ENCODE peak calls at places on chromosomes 2 and 18, in seven cellular contexts. Q is H54, E is H4, S is iris pigment epithelial cell, M is colonic mucosa, D is NCI-H1105 treated with DMSO at 0.1 percent for 48 hours, U is GM13976. G is an unnamed sample.

GRCh38 chr2:216713691-216714411 is 18.5 kb upstream of the IGFBP5 start:
- DNase-seq in Q (peak), E (peak), S (peak), M (no peak), D (peak), U (no peak), G (peak)

GRCh38 chr18:29501952-29502351 is 1325.0 kb upstream of the CDH2 start:
- DNase-seq in Q (no peak), E (peak), S (peak), M (no peak), D (no peak), U (no peak), G (peak)

GRCh38 chr2:66866331-66867037 is 431.6 kb downstream of the MEIS1 start:
- DNase-seq in Q (no peak), E (no peak), S (no peak), M (no peak), D (no peak), U (no peak), G (no peak)

GRCh38 chr2:29719626-29720025 is 201.8 kb downstream of the ALK start:
- DNase-seq in Q (no peak), E (no peak), S (no peak), M (no peak), D (no peak), U (no peak), G (no peak)

GRCh38 chr2:71611247-71611646 is 157.9 kb downstream of the DYSF start:
- DNase-seq in Q (no peak), E (no peak), S (no peak), M (peak), D (no peak), U (no peak), G (no peak)

GRCh38 chr2:174282449-174282848 is 34.1 kb upstream of the OLA1 start:
- DNase-seq in Q (no peak), E (no peak), S (no peak), M (no peak), D (no peak), U (no peak), G (no peak)

GRCh38 chr2:120347387-120348010 is 1.6 kb downstream of the INHBB start:
- DNase-seq in Q (no peak), E (no peak), S (peak), M (no peak), D (peak), U (no peak), G (no peak)

GRCh38 chr2:118614856-118615255 is 232.6 kb downstream of the EN1 start:
- DNase-seq in Q (no peak), E (no peak), S (peak), M (no peak), D (no peak), U (no peak), G (no peak)

GRCh38 chr2:218219934-218220333 is 2.9 kb downstream of the ARPC2 start:
- DNase-seq in Q (no peak), E (no peak), S (no peak), M (no peak), D (no peak), U (no peak), G (no peak)

GRCh38 chr2:45741451-45741850 is 90.0 kb downstream of the PRKCE start:
- DNase-seq in Q (no peak), E (no peak), S (no peak), M (no peak), D (no peak), U (no peak), G (no peak)

GRCh38 chr2:215435809-215436704 is at the start of gene FN1:
- DNase-seq in Q (peak), E (peak), S (peak), M (peak), D (peak), U (peak), G (peak)

GRCh38 chr2:47095302-47096020 is 59.6 kb downstream of the STPG4 start:
- DNase-seq in Q (no peak), E (no peak), S (no peak), M (no peak), D (no peak), U (no peak), G (no peak)

GRCh38 chr2:11933854-11934253 is 187.4 kb downstream of the LPIN1 start:
- DNase-seq in Q (no peak), E (no peak), S (no peak), M (no peak), D (no peak), U (no peak), G (no peak)

GRCh38 chr18:49276680-49277079 is 183.8 kb downstream of the DYM start:
- DNase-seq in Q (no peak), E (no peak), S (peak), M (no peak), D (no peak), U (no peak), G (no peak)

GRCh38 chr2:194826241-194826640 is 830.8 kb upstream of the SLC39A10 start:
- DNase-seq in Q (no peak), E (peak), S (peak), M (no peak), D (no peak), U (no peak), G (no peak)

GRCh38 chr18:56999823-57000222 is 147.1 kb upstream of the BOD1L2 start:
- DNase-seq in Q (no peak), E (no peak), S (no peak), M (no peak), D (no peak), U (no peak), G (no peak)

GRCh38 chr18:12579775-12580174 is 78.1 kb downstream of the SPIRE1 start:
- DNase-seq in Q (no peak), E (no peak), S (no peak), M (no peak), D (no peak), U (peak), G (no peak)

GRCh38 chr2:215845839-215846586 is 167.3 kb downstream of the MREG start:
- DNase-seq in Q (no peak), E (no peak), S (no peak), M (no peak), D (no peak), U (peak), G (no peak)

GRCh38 chr18:36700955-36701354 is 127.8 kb downstream of the TPGS2 start:
- DNase-seq in Q (no peak), E (no peak), S (no peak), M (no peak), D (no peak), U (no peak), G (no peak)

GRCh38 chr18:78130232-78131195 is 849.1 kb upstream of the SALL3 start:
- DNase-seq in Q (no peak), E (no peak), S (no peak), M (peak), D (no peak), U (no peak), G (no peak)

G was measured in hepatic stellate cell.